ENCODE peak calls at places on chromosome X, in ten cellular contexts. V is astrocyte of the spinal cord; U is islet precursor cell; H is HTR-8/SVneo; X is mesendoderm; J is head of caudate nucleus; F is NCI-H1105; C is adipocyte; N is tibial nerve; K is activated naive CD8-positive, alpha-beta T cell treated with anti-CD3 and anti-CD28 coated beads for 36 hours. E is an unnamed sample.

GRCh38 chrX:136784231-136784630 is 3.5 kb upstream of the ARHGEF6 start:
- DNase-seq in H (no peak), K (no peak), U (no peak), C (no peak), F (no peak), X (no peak), V (no peak), N (no peak), J (no peak), E (no peak)

GRCh38 chrX:87006561-87006960 is 511.0 kb upstream of the KLHL4 start:
- DNase-seq in V (no peak), N (no peak), X (peak), F (no peak), U (no peak), K (no peak), C (no peak), H (no peak), J (no peak), E (no peak)

GRCh38 chrX:24506082-24506481 is 41.0 kb downstream of the PDK3 start:
- DNase-seq in F (no peak), X (peak), C (peak), N (no peak), H (peak), K (peak), V (no peak), J (no peak), U (peak), E (no peak)

GRCh38 chrX:103464071-103464773 is 55.1 kb downstream of the RAB40A start:
- DNase-seq in H (no peak), F (peak), K (peak), U (peak), V (peak), N (peak), C (peak), J (peak), X (peak), E (peak)

GRCh38 chrX:13937370-13938052 is 92.2 kb downstream of the GEMIN8 start:
- DNase-seq in U (peak), K (no peak), J (peak), V (peak), H (no peak), N (no peak), F (no peak), C (peak), X (peak), E (no peak)

GRCh38 chrX:9482408-9482807 is 17.6 kb downstream of the TBL1X start:
- DNase-seq in C (no peak), J (no peak), N (no peak), K (no peak), F (no peak), V (no peak), U (peak), X (no peak), H (no peak), E (no peak)

GRCh38 chrX:48957477-48957826 is at the start of gene OTUD5:
- DNase-seq in K (peak), U (no peak), F (peak), J (peak), X (no peak), C (no peak), V (no peak), N (peak), H (peak), E (no peak)

GRCh38 chrX:85963736-85964135 is 83.6 kb downstream of the CHM start:
- DNase-seq in U (no peak), K (no peak), F (no peak), X (peak), H (peak), N (no peak), J (peak), V (peak), C (peak), E (no peak)

GRCh38 chrX:40550069-40550468 is 30.7 kb upstream of the ATP6AP2 start:
- DNase-seq in V (no peak), K (no peak), J (no peak), N (no peak), F (peak), U (no peak), X (no peak), C (no peak), H (no peak), E (no peak)

GRCh38 chrX:135596495-135596894 is 76.0 kb downstream of the INTS6L start:
- DNase-seq in U (peak), N (no peak), K (peak), C (peak), V (peak), H (peak), F (no peak), X (peak), J (peak), E (no peak)

GRCh38 chrX:84876876-84877275 is 126.8 kb upstream of the APOOL start:
- DNase-seq in U (no peak), C (no peak), J (no peak), F (no peak), V (no peak), X (no peak), H (no peak), N (no peak), K (no peak), E (no peak)

GRCh38 chrX:104281564-104281963 is 26.8 kb upstream of the ESX1 start:
- DNase-seq in F (no peak), U (no peak), K (no peak), X (no peak), H (no peak), N (no peak), J (no peak), V (no peak), C (no peak), E (no peak)

GRCh38 chrX:135516376-135516775 is 4.1 kb upstream of the INTS6L start:
- DNase-seq in F (no peak), N (no peak), V (no peak), H (no peak), X (peak), J (no peak), C (no peak), U (no peak), K (no peak), E (no peak)

GRCh38 chrX:150226223-150226965 is 136.7 kb upstream of the MAMLD1 start:
- DNase-seq in X (no peak), F (no peak), K (no peak), N (no peak), U (peak), C (no peak), H (no peak), V (no peak), J (no peak), E (no peak)

GRCh38 chrX:71908387-71908786 is 2.3 kb upstream of the NHSL2 start:
- DNase-seq in V (no peak), H (no peak), J (no peak), X (no peak), U (peak), K (no peak), F (no peak), C (no peak), N (no peak), E (no peak)

GRCh38 chrX:103530540-103530939 is 11.3 kb upstream of the RAB40A start:
- DNase-seq in N (no peak), X (no peak), V (no peak), C (no peak), K (no peak), H (no peak), F (no peak), U (no peak), J (no peak), E (no peak)

GRCh38 chrX:153494541-153495361 is at the start of gene BGN:
- DNase-seq in C (peak), X (peak), J (peak), U (peak), V (peak), H (peak), K (peak), F (no peak), N (no peak), E (no peak)

GRCh38 chrX:47584714-47585113 is 2.5 kb downstream of the TIMP1 start:
- DNase-seq in K (no peak), X (no peak), V (no peak), N (no peak), F (no peak), H (no peak), U (no peak), J (no peak), C (no peak), E (no peak)

E was measured in SW 1271.